ENCODE peak calls at places on chromosomes 4 and X, in six cellular contexts. A is H1, O is WTC11, M is endothelial cell of umbilical vein, I is HepG2, Z is K562. K is an unnamed sample.

GRCh38 chr4:56465599-56466295 is 1.7 kb upstream of the SRP72 start:
- DNase-seq in Z (peak; percentile 34), A (no peak), I (no peak), M (no peak), O (no peak), K (no peak)

GRCh38 chr4:102781570-102781969 is 20.8 kb upstream of the MANBA start:
- DNase-seq in O (no peak), A (no peak), Z (no peak), I (peak; percentile 22), M (no peak), K (no peak)

GRCh38 chr4:33091961-33092360 is 2371.8 kb downstream of the PCDH7 start:
- DNase-seq in I (no peak), Z (no peak), A (no peak), O (no peak), M (no peak), K (no peak)

GRCh38 chrX:43808231-43808630 is 74.0 kb downstream of the MAOB start:
- DNase-seq in M (no peak), I (no peak), O (no peak), Z (no peak), A (no peak), K (no peak)

GRCh38 chr4:112361181-112361791 is 64.1 kb downstream of the ALPK1 start:
- DNase-seq in M (no peak), A (peak; percentile 44), Z (peak; percentile 8), O (peak; percentile 69), I (peak; percentile 42), K (peak; percentile 0)

GRCh38 chr4:74133786-74134499 is 24.0 kb upstream of the MTHFD2L start:
- DNase-seq in O (peak; percentile 80), A (peak; percentile 38), I (peak; percentile 54), Z (peak; percentile 89), M (peak; percentile 90), K (peak; percentile 18)

GRCh38 chr4:38583102-38583501 is 80.9 kb upstream of the KLF3 start:
- DNase-seq in Z (no peak), O (no peak), M (no peak), A (no peak), I (no peak), K (no peak)

GRCh38 chr4:52019941-52020657 is at the start of gene LRRC66:
- DNase-seq in O (no peak), I (peak; percentile 66), Z (no peak), M (peak; percentile 9), A (no peak), K (no peak)

GRCh38 chr4:175932116-175932515 is 120.1 kb upstream of the GPM6A start:
- DNase-seq in Z (no peak), I (no peak), O (no peak), A (no peak), M (no peak), K (no peak)

GRCh38 chr4:76535603-76536380 is 100.8 kb downstream of the SHROOM3 start:
- DNase-seq in Z (no peak), I (no peak), A (no peak), O (no peak), M (no peak), K (no peak)

GRCh38 chrX:53153581-53153980 is 59.6 kb downstream of the KANTR start:
- DNase-seq in O (no peak), A (no peak), M (no peak), I (no peak), Z (no peak), K (no peak)

GRCh38 chrX:53156207-53156596 is 62.3 kb downstream of the KANTR start:
- DNase-seq in Z (no peak), M (no peak), I (no peak), O (no peak), A (no peak), K (no peak)

GRCh38 chrX:53160297-53160983 is 64.6 kb downstream of the KDM5C start:
- DNase-seq in A (no peak), O (no peak), M (no peak), Z (no peak), I (no peak), K (no peak)

GRCh38 chrX:53159184-53159583 is 65.2 kb downstream of the KANTR start:
- DNase-seq in M (no peak), Z (no peak), I (no peak), O (no peak), A (no peak), K (no peak)

GRCh38 chrX:53155512-53156206 is 61.7 kb downstream of the KANTR start:
- DNase-seq in M (no peak), O (no peak), Z (peak; percentile 20), A (no peak), I (no peak), K (no peak)
- TF ChIP-seq JUN in M (no peak), O (no peak), Z (no peak), A (no peak), I (no peak), K (no peak)

GRCh38 chr4:83340692-83341343 is 6.2 kb upstream of the HPSE start:
- DNase-seq in O (no peak), M (no peak), A (no peak), Z (no peak), I (no peak), K (no peak)
- TF ChIP-seq JUN in O (no peak), M (no peak), A (no peak), Z (no peak), I (no peak), K (no peak)

DNA sequence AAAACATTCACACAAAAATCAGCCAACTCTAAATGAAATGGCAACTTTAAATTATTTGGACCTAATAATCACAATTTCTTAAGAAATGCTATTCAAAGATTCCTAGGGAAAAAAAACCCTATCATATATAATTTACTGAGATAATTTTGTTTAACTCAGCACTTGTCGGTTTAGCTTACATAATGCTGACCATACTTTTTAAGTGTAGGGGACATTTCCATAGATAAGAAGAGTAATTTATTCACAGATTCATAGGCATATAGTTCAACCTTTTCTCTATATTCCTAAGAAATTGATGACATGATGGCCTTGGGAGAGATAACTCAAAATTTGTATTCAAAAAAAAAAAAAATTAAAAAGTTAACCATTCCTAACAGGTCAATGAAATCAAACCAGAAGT is 260.8 kb upstream of the PGRMC2 start:
- DNase-seq in Z (no peak), M (no peak), I (no peak), A (no peak), O (no peak), K (no peak)
- TF ChIP-seq JUN in Z (no peak), M (no peak), I (no peak), A (no peak), O (no peak), K (no peak)

DNA sequence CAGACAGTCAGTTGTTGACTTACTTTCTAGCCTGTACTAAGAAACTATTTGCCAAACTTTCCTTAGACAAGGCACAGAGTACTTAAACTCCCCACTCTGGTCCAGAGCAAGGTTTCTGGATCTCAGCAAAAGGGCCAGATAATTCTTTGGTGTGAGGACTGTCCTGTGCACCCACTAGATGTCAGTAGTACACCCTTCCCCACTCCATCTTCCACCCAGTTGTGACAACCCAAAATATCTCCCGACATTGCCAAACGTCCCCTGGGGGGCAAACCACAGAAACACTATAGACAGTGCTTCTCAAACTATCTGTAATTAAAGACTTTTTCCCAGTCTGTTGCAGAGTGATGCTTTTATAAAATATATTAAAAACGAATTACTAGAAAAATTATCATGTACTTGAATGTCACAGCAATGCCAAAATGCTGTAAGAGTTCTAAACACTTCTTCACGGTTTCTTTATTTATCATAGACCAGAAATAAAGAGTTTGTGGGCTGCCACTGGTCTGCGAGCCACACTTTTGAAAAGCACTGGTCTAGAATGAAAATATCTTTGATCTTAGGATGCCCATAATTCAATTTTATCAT is 203.5 kb downstream of the PRDM5 start:
- DNase-seq in A (no peak), O (peak; percentile 28), I (peak; percentile 3), Z (peak; percentile 1), M (peak; percentile 49), K (no peak)
- TF ChIP-seq JUN in A (no peak), O (no peak), I (no peak), Z (no peak), M (no peak), K (no peak)

GRCh38 chrX:107766470-107767140 is 9.0 kb downstream of the TSC22D3 start:
- DNase-seq in O (no peak), I (no peak), A (no peak), M (no peak), Z (no peak), K (no peak)
- TF ChIP-seq JUN in O (no peak), I (no peak), A (no peak), M (no peak), Z (no peak), K (no peak)

GRCh38 chrX:150036181-150036580 is 97.9 kb upstream of the EOLA2 start:
- DNase-seq in O (no peak), A (no peak), M (peak; percentile 80), Z (no peak), I (peak; percentile 53), K (peak; percentile 83)
- TF ChIP-seq JUN in O (no peak), A (no peak), M (peak; percentile 58), Z (no peak), I (no peak), K (peak; percentile 28)

GRCh38 chrX:154329284-154329683 is 33.7 kb downstream of the TKTL1 start:
- DNase-seq in Z (no peak), O (no peak), I (no peak), A (no peak), M (no peak), K (no peak)

GRCh38 chrX:154332561-154332960 is 37.0 kb downstream of the TKTL1 start:
- DNase-seq in O (no peak), Z (no peak), A (no peak), M (no peak), I (no peak), K (no peak)

GRCh38 chrX:154333116-154333515 is 37.5 kb downstream of the TKTL1 start:
- DNase-seq in M (no peak), Z (no peak), I (no peak), A (no peak), O (no peak), K (no peak)

GRCh38 chrX:154334496-154334895 is 38.9 kb downstream of the TKTL1 start:
- DNase-seq in A (no peak), O (no peak), I (no peak), M (no peak), Z (no peak), K (no peak)

DNA sequence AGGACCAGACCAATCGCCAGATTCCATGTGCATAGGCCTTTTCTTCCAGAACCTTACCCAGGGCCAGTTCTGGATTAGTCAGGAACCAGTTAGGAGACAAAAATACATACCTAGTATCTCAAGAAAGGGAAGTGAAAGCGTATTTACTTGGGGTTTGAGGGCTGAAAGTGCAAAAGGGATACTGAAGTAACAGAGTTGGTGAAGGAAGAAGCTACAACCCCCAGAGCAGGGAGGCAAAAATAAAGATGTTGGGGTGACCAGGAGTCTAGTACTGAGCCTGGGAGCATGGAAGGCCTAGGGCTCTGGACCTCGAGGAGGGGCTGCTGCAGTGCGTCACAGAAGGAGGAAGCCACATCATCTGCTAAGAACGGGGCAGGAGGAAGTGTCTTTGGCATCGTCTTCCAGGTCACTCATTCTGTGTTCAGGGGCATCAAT is 38.3 kb downstream of the TKTL1 start:
- DNase-seq in A (no peak), O (no peak), I (no peak), Z (no peak), M (peak; percentile 48), K (no peak)
- TF ChIP-seq JUN in A (no peak), O (no peak), I (no peak), Z (no peak), M (peak; percentile 17), K (no peak)

K was measured in A549.